ENCODE peak calls at places on chromosomes 13 and 19, in nine cellular contexts. One of them, this sample, is unnamed.

GRCh38 chr13:101785858-101786257 is 333.4 kb downstream of the ITGBL1 start:
- DNase-seq in fibroblast of mammary gland: peak
- DNase-seq in M059J: peak
- DNase-seq in stimulated activated CD4-positive, alpha-beta T cell treated with anti-CD3 and anti-CD28 coated beads, Interleukin-12 subunit alpha, Interleukin-12 subunit beta, amount 100 ng/mL, for 4 hours: no peak
- DNase-seq in tibial artery: no peak
- DNase-seq in Peyer's patch: no peak
- DNase-seq in activated T-cell treated with anti-CD3 and anti-CD28 coated beads for 1 hour: no peak
- DNase-seq in NCI-H1048: no peak
- DNase-seq in EL: peak
- DNase-seq in this sample: peak

GRCh38 chr13:79646880-79647279 is 165.9 kb downstream of the NDFIP2 start:
- DNase-seq in EL: no peak
- DNase-seq in stimulated activated CD4-positive, alpha-beta T cell treated with anti-CD3 and anti-CD28 coated beads, Interleukin-12 subunit alpha, Interleukin-12 subunit beta, amount 100 ng/mL, for 4 hours: no peak
- DNase-seq in M059J: no peak
- DNase-seq in activated T-cell treated with anti-CD3 and anti-CD28 coated beads for 1 hour: no peak
- DNase-seq in tibial artery: no peak
- DNase-seq in fibroblast of mammary gland: no peak
- DNase-seq in NCI-H1048: no peak
- DNase-seq in Peyer's patch: no peak
- DNase-seq in this sample: no peak

GRCh38 chr13:26508885-26509284 is 48.6 kb upstream of the WASF3 start:
- DNase-seq in stimulated activated CD4-positive, alpha-beta T cell treated with anti-CD3 and anti-CD28 coated beads, Interleukin-12 subunit alpha, Interleukin-12 subunit beta, amount 100 ng/mL, for 4 hours: no peak
- DNase-seq in fibroblast of mammary gland: peak
- DNase-seq in EL: peak
- DNase-seq in activated T-cell treated with anti-CD3 and anti-CD28 coated beads for 1 hour: no peak
- DNase-seq in M059J: peak
- DNase-seq in Peyer's patch: peak
- DNase-seq in NCI-H1048: no peak
- DNase-seq in tibial artery: peak
- DNase-seq in this sample: no peak

GRCh38 chr13:28394422-28394821 is 100.5 kb downstream of the FLT1 start:
- DNase-seq in stimulated activated CD4-positive, alpha-beta T cell treated with anti-CD3 and anti-CD28 coated beads, Interleukin-12 subunit alpha, Interleukin-12 subunit beta, amount 100 ng/mL, for 4 hours: no peak
- DNase-seq in NCI-H1048: no peak
- DNase-seq in fibroblast of mammary gland: peak
- DNase-seq in M059J: peak
- DNase-seq in EL: peak
- DNase-seq in Peyer's patch: no peak
- DNase-seq in tibial artery: no peak
- DNase-seq in activated T-cell treated with anti-CD3 and anti-CD28 coated beads for 1 hour: no peak
- DNase-seq in this sample: no peak

GRCh38 chr19:35851213-35852028 is 883 bp downstream of the NPHS1 start:
- DNase-seq in fibroblast of mammary gland: no peak
- DNase-seq in activated T-cell treated with anti-CD3 and anti-CD28 coated beads for 1 hour: no peak
- DNase-seq in M059J: no peak
- DNase-seq in tibial artery: no peak
- DNase-seq in NCI-H1048: no peak
- DNase-seq in stimulated activated CD4-positive, alpha-beta T cell treated with anti-CD3 and anti-CD28 coated beads, Interleukin-12 subunit alpha, Interleukin-12 subunit beta, amount 100 ng/mL, for 4 hours: no peak
- DNase-seq in EL: no peak
- DNase-seq in Peyer's patch: no peak
- DNase-seq in this sample: no peak

GRCh38 chr13:110559429-110559943 is 2.0 kb downstream of the RAB20 start:
- DNase-seq in Peyer's patch: no peak
- DNase-seq in tibial artery: peak
- DNase-seq in activated T-cell treated with anti-CD3 and anti-CD28 coated beads for 1 hour: no peak
- DNase-seq in M059J: no peak
- DNase-seq in EL: peak
- DNase-seq in stimulated activated CD4-positive, alpha-beta T cell treated with anti-CD3 and anti-CD28 coated beads, Interleukin-12 subunit alpha, Interleukin-12 subunit beta, amount 100 ng/mL, for 4 hours: no peak
- DNase-seq in fibroblast of mammary gland: no peak
- DNase-seq in NCI-H1048: no peak
- DNase-seq in this sample: no peak

GRCh38 chr19:10800488-10800887 is 35.5 kb downstream of the TMED1 start:
- DNase-seq in fibroblast of mammary gland: no peak
- DNase-seq in tibial artery: no peak
- DNase-seq in activated T-cell treated with anti-CD3 and anti-CD28 coated beads for 1 hour: no peak
- DNase-seq in M059J: no peak
- DNase-seq in stimulated activated CD4-positive, alpha-beta T cell treated with anti-CD3 and anti-CD28 coated beads, Interleukin-12 subunit alpha, Interleukin-12 subunit beta, amount 100 ng/mL, for 4 hours: no peak
- DNase-seq in NCI-H1048: no peak
- DNase-seq in EL: no peak
- DNase-seq in Peyer's patch: no peak
- DNase-seq in this sample: no peak

GRCh38 chr19:47719047-47719885 is 6.0 kb downstream of the EHD2 start:
- DNase-seq in fibroblast of mammary gland: peak
- DNase-seq in M059J: peak
- DNase-seq in EL: peak
- DNase-seq in activated T-cell treated with anti-CD3 and anti-CD28 coated beads for 1 hour: no peak
- DNase-seq in stimulated activated CD4-positive, alpha-beta T cell treated with anti-CD3 and anti-CD28 coated beads, Interleukin-12 subunit alpha, Interleukin-12 subunit beta, amount 100 ng/mL, for 4 hours: no peak
- DNase-seq in Peyer's patch: peak
- DNase-seq in tibial artery: peak
- DNase-seq in NCI-H1048: no peak
- DNase-seq in this sample: no peak

GRCh38 chr19:33431986-33432385 is 58.5 kb downstream of the CEBPG start:
- DNase-seq in NCI-H1048: no peak
- DNase-seq in Peyer's patch: no peak
- DNase-seq in EL: no peak
- DNase-seq in tibial artery: no peak
- DNase-seq in M059J: no peak
- DNase-seq in fibroblast of mammary gland: no peak
- DNase-seq in activated T-cell treated with anti-CD3 and anti-CD28 coated beads for 1 hour: no peak
- DNase-seq in stimulated activated CD4-positive, alpha-beta T cell treated with anti-CD3 and anti-CD28 coated beads, Interleukin-12 subunit alpha, Interleukin-12 subunit beta, amount 100 ng/mL, for 4 hours: no peak
- DNase-seq in this sample: no peak

GRCh38 chr19:40625406-40626120 is 24.4 kb downstream of the LTBP4 start:
- DNase-seq in NCI-H1048: no peak
- DNase-seq in M059J: no peak
- DNase-seq in EL: no peak
- DNase-seq in tibial artery: no peak
- DNase-seq in fibroblast of mammary gland: no peak
- DNase-seq in Peyer's patch: no peak
- DNase-seq in activated T-cell treated with anti-CD3 and anti-CD28 coated beads for 1 hour: no peak
- DNase-seq in stimulated activated CD4-positive, alpha-beta T cell treated with anti-CD3 and anti-CD28 coated beads, Interleukin-12 subunit alpha, Interleukin-12 subunit beta, amount 100 ng/mL, for 4 hours: no peak
- DNase-seq in this sample: no peak

GRCh38 chr13:97113231-97114001 is 108.7 kb upstream of the MBNL2 start:
- DNase-seq in EL: no peak
- DNase-seq in activated T-cell treated with anti-CD3 and anti-CD28 coated beads for 1 hour: no peak
- DNase-seq in stimulated activated CD4-positive, alpha-beta T cell treated with anti-CD3 and anti-CD28 coated beads, Interleukin-12 subunit alpha, Interleukin-12 subunit beta, amount 100 ng/mL, for 4 hours: no peak
- DNase-seq in tibial artery: no peak
- DNase-seq in fibroblast of mammary gland: no peak
- DNase-seq in NCI-H1048: no peak
- DNase-seq in Peyer's patch: no peak
- DNase-seq in M059J: no peak
- DNase-seq in this sample: peak

GRCh38 chr13:101127741-101128353 is 288.5 kb downstream of the NALCN start:
- DNase-seq in Peyer's patch: no peak
- DNase-seq in M059J: peak
- DNase-seq in NCI-H1048: peak
- DNase-seq in tibial artery: no peak
- DNase-seq in stimulated activated CD4-positive, alpha-beta T cell treated with anti-CD3 and anti-CD28 coated beads, Interleukin-12 subunit alpha, Interleukin-12 subunit beta, amount 100 ng/mL, for 4 hours: no peak
- DNase-seq in EL: peak
- DNase-seq in activated T-cell treated with anti-CD3 and anti-CD28 coated beads for 1 hour: no peak
- DNase-seq in fibroblast of mammary gland: peak
- DNase-seq in this sample: no peak

GRCh38 chr19:41308450-41309224 is 1.3 kb upstream of the CCDC97 start:
- DNase-seq in fibroblast of mammary gland: peak
- DNase-seq in NCI-H1048: peak
- DNase-seq in stimulated activated CD4-positive, alpha-beta T cell treated with anti-CD3 and anti-CD28 coated beads, Interleukin-12 subunit alpha, Interleukin-12 subunit beta, amount 100 ng/mL, for 4 hours: peak
- DNase-seq in Peyer's patch: peak
- DNase-seq in activated T-cell treated with anti-CD3 and anti-CD28 coated beads for 1 hour: peak
- DNase-seq in tibial artery: peak
- DNase-seq in M059J: peak
- DNase-seq in EL: peak
- DNase-seq in this sample: peak

GRCh38 chr13:75776550-75776949 is 140.4 kb downstream of the LMO7 start:
- DNase-seq in activated T-cell treated with anti-CD3 and anti-CD28 coated beads for 1 hour: no peak
- DNase-seq in NCI-H1048: no peak
- DNase-seq in fibroblast of mammary gland: no peak
- DNase-seq in EL: no peak
- DNase-seq in M059J: no peak
- DNase-seq in Peyer's patch: no peak
- DNase-seq in stimulated activated CD4-positive, alpha-beta T cell treated with anti-CD3 and anti-CD28 coated beads, Interleukin-12 subunit alpha, Interleukin-12 subunit beta, amount 100 ng/mL, for 4 hours: no peak
- DNase-seq in tibial artery: no peak
- DNase-seq in this sample: no peak

GRCh38 chr13:108213946-108214345 is 1.4 kb downstream of the LIG4 start:
- DNase-seq in Peyer's patch: no peak
- DNase-seq in fibroblast of mammary gland: peak
- DNase-seq in M059J: peak
- DNase-seq in NCI-H1048: no peak
- DNase-seq in stimulated activated CD4-positive, alpha-beta T cell treated with anti-CD3 and anti-CD28 coated beads, Interleukin-12 subunit alpha, Interleukin-12 subunit beta, amount 100 ng/mL, for 4 hours: no peak
- DNase-seq in tibial artery: no peak
- DNase-seq in EL: peak
- DNase-seq in activated T-cell treated with anti-CD3 and anti-CD28 coated beads for 1 hour: no peak
- DNase-seq in this sample: no peak

GRCh38 chr13:29294869-29295268 is 300.6 kb downstream of the SLC7A1 start:
- DNase-seq in NCI-H1048: no peak
- DNase-seq in tibial artery: no peak
- DNase-seq in Peyer's patch: no peak
- DNase-seq in activated T-cell treated with anti-CD3 and anti-CD28 coated beads for 1 hour: no peak
- DNase-seq in EL: no peak
- DNase-seq in stimulated activated CD4-positive, alpha-beta T cell treated with anti-CD3 and anti-CD28 coated beads, Interleukin-12 subunit alpha, Interleukin-12 subunit beta, amount 100 ng/mL, for 4 hours: no peak
- DNase-seq in M059J: no peak
- DNase-seq in fibroblast of mammary gland: peak
- DNase-seq in this sample: no peak

GRCh38 chr13:80408270-80408669 is 67.3 kb upstream of the SPRY2 start:
- DNase-seq in stimulated activated CD4-positive, alpha-beta T cell treated with anti-CD3 and anti-CD28 coated beads, Interleukin-12 subunit alpha, Interleukin-12 subunit beta, amount 100 ng/mL, for 4 hours: no peak
- DNase-seq in NCI-H1048: no peak
- DNase-seq in Peyer's patch: no peak
- DNase-seq in activated T-cell treated with anti-CD3 and anti-CD28 coated beads for 1 hour: no peak
- DNase-seq in M059J: peak
- DNase-seq in fibroblast of mammary gland: no peak
- DNase-seq in tibial artery: no peak
- DNase-seq in EL: peak
- DNase-seq in this sample: no peak

GRCh38 chr13:29849071-29849541 is 1.3 kb downstream of the UBL3 start:
- DNase-seq in stimulated activated CD4-positive, alpha-beta T cell treated with anti-CD3 and anti-CD28 coated beads, Interleukin-12 subunit alpha, Interleukin-12 subunit beta, amount 100 ng/mL, for 4 hours: no peak
- DNase-seq in tibial artery: no peak
- DNase-seq in M059J: peak
- DNase-seq in Peyer's patch: peak
- DNase-seq in NCI-H1048: no peak
- DNase-seq in activated T-cell treated with anti-CD3 and anti-CD28 coated beads for 1 hour: no peak
- DNase-seq in EL: peak
- DNase-seq in fibroblast of mammary gland: peak
- DNase-seq in this sample: peak

GRCh38 chr13:72166102-72166660 is 299.2 kb upstream of the DACH1 start:
- DNase-seq in M059J: peak
- DNase-seq in fibroblast of mammary gland: no peak
- DNase-seq in tibial artery: no peak
- DNase-seq in activated T-cell treated with anti-CD3 and anti-CD28 coated beads for 1 hour: no peak
- DNase-seq in Peyer's patch: no peak
- DNase-seq in EL: peak
- DNase-seq in stimulated activated CD4-positive, alpha-beta T cell treated with anti-CD3 and anti-CD28 coated beads, Interleukin-12 subunit alpha, Interleukin-12 subunit beta, amount 100 ng/mL, for 4 hours: no peak
- DNase-seq in NCI-H1048: no peak
- DNase-seq in this sample: no peak

GRCh38 chr13:110023729-110024645 is 237.6 kb upstream of the IRS2 start:
- DNase-seq in fibroblast of mammary gland: peak
- DNase-seq in tibial artery: peak
- DNase-seq in stimulated activated CD4-positive, alpha-beta T cell treated with anti-CD3 and anti-CD28 coated beads, Interleukin-12 subunit alpha, Interleukin-12 subunit beta, amount 100 ng/mL, for 4 hours: no peak
- DNase-seq in M059J: no peak
- DNase-seq in NCI-H1048: no peak
- DNase-seq in activated T-cell treated with anti-CD3 and anti-CD28 coated beads for 1 hour: no peak
- DNase-seq in Peyer's patch: no peak
- DNase-seq in EL: no peak
- DNase-seq in this sample: peak

GRCh38 chr19:2048959-2049740 is 1.9 kb downstream of the MKNK2 start:
- DNase-seq in tibial artery: peak
- DNase-seq in EL: no peak
- DNase-seq in NCI-H1048: no peak
- DNase-seq in activated T-cell treated with anti-CD3 and anti-CD28 coated beads for 1 hour: no peak
- DNase-seq in M059J: peak
- DNase-seq in fibroblast of mammary gland: no peak
- DNase-seq in Peyer's patch: no peak
- DNase-seq in stimulated activated CD4-positive, alpha-beta T cell treated with anti-CD3 and anti-CD28 coated beads, Interleukin-12 subunit alpha, Interleukin-12 subunit beta, amount 100 ng/mL, for 4 hours: no peak
- DNase-seq in this sample: no peak

GRCh38 chr19:30367421-30367820 is 4.8 kb upstream of the ZNF536 start:
- DNase-seq in M059J: no peak
- DNase-seq in activated T-cell treated with anti-CD3 and anti-CD28 coated beads for 1 hour: no peak
- DNase-seq in tibial artery: peak
- DNase-seq in Peyer's patch: no peak
- DNase-seq in stimulated activated CD4-positive, alpha-beta T cell treated with anti-CD3 and anti-CD28 coated beads, Interleukin-12 subunit alpha, Interleukin-12 subunit beta, amount 100 ng/mL, for 4 hours: no peak
- DNase-seq in fibroblast of mammary gland: no peak
- DNase-seq in NCI-H1048: no peak
- DNase-seq in EL: no peak
- DNase-seq in this sample: no peak

GRCh38 chr13:46544208-46544607 is 8.8 kb upstream of the LRCH1 start:
- DNase-seq in tibial artery: no peak
- DNase-seq in EL: no peak
- DNase-seq in fibroblast of mammary gland: no peak
- DNase-seq in Peyer's patch: no peak
- DNase-seq in NCI-H1048: no peak
- DNase-seq in M059J: no peak
- DNase-seq in activated T-cell treated with anti-CD3 and anti-CD28 coated beads for 1 hour: no peak
- DNase-seq in stimulated activated CD4-positive, alpha-beta T cell treated with anti-CD3 and anti-CD28 coated beads, Interleukin-12 subunit alpha, Interleukin-12 subunit beta, amount 100 ng/mL, for 4 hours: no peak
- DNase-seq in this sample: no peak

GRCh38 chr13:105679832-105680231 is 855.6 kb downstream of the EFNB2 start:
- DNase-seq in EL: peak
- DNase-seq in activated T-cell treated with anti-CD3 and anti-CD28 coated beads for 1 hour: no peak
- DNase-seq in stimulated activated CD4-positive, alpha-beta T cell treated with anti-CD3 and anti-CD28 coated beads, Interleukin-12 subunit alpha, Interleukin-12 subunit beta, amount 100 ng/mL, for 4 hours: no peak
- DNase-seq in fibroblast of mammary gland: no peak
- DNase-seq in tibial artery: no peak
- DNase-seq in NCI-H1048: no peak
- DNase-seq in Peyer's patch: no peak
- DNase-seq in M059J: peak
- DNase-seq in this sample: no peak

GRCh38 chr19:14804755-14805154 is 26.4 kb upstream of the ADGRE2 start:
- DNase-seq in activated T-cell treated with anti-CD3 and anti-CD28 coated beads for 1 hour: no peak
- DNase-seq in NCI-H1048: no peak
- DNase-seq in stimulated activated CD4-positive, alpha-beta T cell treated with anti-CD3 and anti-CD28 coated beads, Interleukin-12 subunit alpha, Interleukin-12 subunit beta, amount 100 ng/mL, for 4 hours: no peak
- DNase-seq in fibroblast of mammary gland: no peak
- DNase-seq in Peyer's patch: no peak
- DNase-seq in tibial artery: no peak
- DNase-seq in M059J: no peak
- DNase-seq in EL: no peak
- DNase-seq in this sample: no peak

GRCh38 chr13:79647518-79647917 is 166.6 kb downstream of the NDFIP2 start:
- DNase-seq in stimulated activated CD4-positive, alpha-beta T cell treated with anti-CD3 and anti-CD28 coated beads, Interleukin-12 subunit alpha, Interleukin-12 subunit beta, amount 100 ng/mL, for 4 hours: no peak
- DNase-seq in NCI-H1048: no peak
- DNase-seq in EL: no peak
- DNase-seq in fibroblast of mammary gland: no peak
- DNase-seq in tibial artery: no peak
- DNase-seq in Peyer's patch: no peak
- DNase-seq in M059J: no peak
- DNase-seq in activated T-cell treated with anti-CD3 and anti-CD28 coated beads for 1 hour: no peak
- DNase-seq in this sample: no peak

GRCh38 chr19:41689993-41690800 is 2.1 kb upstream of the CEACAM7 start:
- DNase-seq in stimulated activated CD4-positive, alpha-beta T cell treated with anti-CD3 and anti-CD28 coated beads, Interleukin-12 subunit alpha, Interleukin-12 subunit beta, amount 100 ng/mL, for 4 hours: no peak
- DNase-seq in NCI-H1048: no peak
- DNase-seq in Peyer's patch: no peak
- DNase-seq in activated T-cell treated with anti-CD3 and anti-CD28 coated beads for 1 hour: no peak
- DNase-seq in fibroblast of mammary gland: no peak
- DNase-seq in tibial artery: no peak
- DNase-seq in M059J: no peak
- DNase-seq in EL: no peak
- DNase-seq in this sample: no peak

GRCh38 chr19:48635966-48636858 is 967 bp downstream of the DBP start:
- DNase-seq in activated T-cell treated with anti-CD3 and anti-CD28 coated beads for 1 hour: no peak
- DNase-seq in stimulated activated CD4-positive, alpha-beta T cell treated with anti-CD3 and anti-CD28 coated beads, Interleukin-12 subunit alpha, Interleukin-12 subunit beta, amount 100 ng/mL, for 4 hours: no peak
- DNase-seq in fibroblast of mammary gland: no peak
- DNase-seq in NCI-H1048: no peak
- DNase-seq in EL: peak
- DNase-seq in tibial artery: peak
- DNase-seq in Peyer's patch: peak
- DNase-seq in M059J: no peak
- DNase-seq in this sample: no peak

This sample was measured in NCI-H526 treated with DMSO at 0.1 percent for 48 hours.